ENCODE peak calls at places on chromosomes 1 and 21, in six cellular contexts. A is heart left ventricle; P is stimulated activated CD8-positive, alpha-beta memory T cell treated with anti-CD3 and anti-CD28 coated beads, Interleukin-15, amount 100 ng/mL, for 24 hours; E is AG04450; V is occipital lobe; D is CD4-positive, alpha-beta memory T cell. K is an unnamed sample.

GRCh38 chr1:2081326-2081885 is 31.2 kb downstream of the PRKCZ start:
- DNase-seq in A (no peak), P (no peak), E (no peak), V (no peak), D (no peak), K (no peak)

GRCh38 chr1:26538480-26539412 is 9.2 kb downstream of the RPS6KA1 start:
- DNase-seq in A (peak), P (no peak), E (no peak), V (no peak), D (peak), K (peak)

GRCh38 chr1:161838362-161838761 is 72.2 kb downstream of the ATF6 start:
- DNase-seq in A (peak), P (no peak), E (no peak), V (no peak), D (no peak), K (no peak)

GRCh38 chr1:3717715-3718601 is 34.3 kb upstream of the CCDC27 start:
- DNase-seq in A (no peak), P (no peak), E (no peak), V (no peak), D (no peak), K (no peak)

GRCh38 chr21:37452222-37452621 is 85.6 kb downstream of the DYRK1A start:
- DNase-seq in A (peak), P (no peak), E (peak), V (peak), D (no peak), K (no peak)

GRCh38 chr1:191572479-191572878 is 585.8 kb upstream of the RGS18 start:
- DNase-seq in A (no peak), P (no peak), E (no peak), V (no peak), D (no peak), K (no peak)

GRCh38 chr1:66271904-66272254 is 262.1 kb upstream of the SGIP1 start:
- DNase-seq in A (peak), P (no peak), E (peak), V (peak), D (no peak), K (no peak)

GRCh38 chr1:92085727-92086126 is 5.6 kb downstream of the BTBD8 start:
- DNase-seq in A (no peak), P (no peak), E (no peak), V (no peak), D (no peak), K (no peak)

GRCh38 chr1:160522622-160523345 is at the start of gene SLAMF6:
- DNase-seq in A (no peak), P (no peak), E (no peak), V (no peak), D (peak), K (peak)

GRCh38 chr1:23533288-23534130 is 2.5 kb upstream of the E2F2 start:
- DNase-seq in A (no peak), P (no peak), E (no peak), V (no peak), D (no peak), K (no peak)

GRCh38 chr1:1918901-1919303 is at the start of gene TMEM52:
- DNase-seq in A (no peak), P (no peak), E (no peak), V (no peak), D (no peak), K (no peak)

GRCh38 chr1:183226963-183227362 is 40.9 kb downstream of the LAMC2 start:
- DNase-seq in A (no peak), P (no peak), E (no peak), V (no peak), D (no peak), K (no peak)

GRCh38 chr1:213994888-213995287 is 7.1 kb downstream of the PROX1 start:
- DNase-seq in A (no peak), P (no peak), E (no peak), V (no peak), D (no peak), K (no peak)

GRCh38 chr1:184387871-184388670 is 1.2 kb downstream of the C1orf21 start:
- DNase-seq in A (peak), P (no peak), E (peak), V (peak), D (no peak), K (no peak)